ENCODE peak calls at places on chromosome 7, in seven cellular contexts. One of them, this sample, is unnamed.

GRCh38 chr7:127253289-127254162 is 785 bp upstream of the GRM8 start:
- DNase-seq in heart left ventricle: peak; percentile 46
- DNase-seq in fibroblast of lung: peak; percentile 49
- DNase-seq in lower lobe of right lung: peak; percentile 75
- DNase-seq in K562: peak; percentile 84
- DNase-seq in naive thymus-derived CD4-positive, alpha-beta T cell: peak; percentile 49
- DNase-seq in effector memory CD4-positive, alpha-beta T cell: no peak
- DNase-seq in this sample: peak; percentile 30

GRCh38 chr7:117259626-117260025 is 63.2 kb downstream of the WNT2 start:
- DNase-seq in heart left ventricle: no peak
- DNase-seq in fibroblast of lung: peak; percentile 65
- DNase-seq in lower lobe of right lung: no peak
- DNase-seq in K562: no peak
- DNase-seq in naive thymus-derived CD4-positive, alpha-beta T cell: no peak
- DNase-seq in effector memory CD4-positive, alpha-beta T cell: no peak
- DNase-seq in this sample: peak; percentile 64

GRCh38 chr7:18753972-18754610 is 258.5 kb downstream of the HDAC9 start:
- DNase-seq in heart left ventricle: no peak
- DNase-seq in fibroblast of lung: peak; percentile 99
- DNase-seq in lower lobe of right lung: no peak
- DNase-seq in K562: no peak
- DNase-seq in naive thymus-derived CD4-positive, alpha-beta T cell: no peak
- DNase-seq in effector memory CD4-positive, alpha-beta T cell: no peak
- DNase-seq in this sample: peak; percentile 99

GRCh38 chr7:27579565-27579964 is 83.1 kb downstream of the HIBADH start:
- DNase-seq in heart left ventricle: no peak
- DNase-seq in fibroblast of lung: no peak
- DNase-seq in lower lobe of right lung: no peak
- DNase-seq in K562: no peak
- DNase-seq in naive thymus-derived CD4-positive, alpha-beta T cell: no peak
- DNase-seq in effector memory CD4-positive, alpha-beta T cell: no peak
- DNase-seq in this sample: peak; percentile 4

GRCh38 chr7:32942783-32943653 is 14.2 kb upstream of the FKBP9 start:
- DNase-seq in heart left ventricle: peak; percentile 83
- DNase-seq in fibroblast of lung: peak; percentile 81
- DNase-seq in lower lobe of right lung: peak; percentile 88
- DNase-seq in K562: peak; percentile 87
- DNase-seq in naive thymus-derived CD4-positive, alpha-beta T cell: peak; percentile 59
- DNase-seq in effector memory CD4-positive, alpha-beta T cell: peak; percentile 36
- DNase-seq in this sample: peak; percentile 70

GRCh38 chr7:106283831-106284515 is 810 bp downstream of the NAMPT start:
- DNase-seq in heart left ventricle: peak; percentile 54
- DNase-seq in fibroblast of lung: peak; percentile 43
- DNase-seq in lower lobe of right lung: peak; percentile 63
- DNase-seq in K562: peak; percentile 79
- DNase-seq in naive thymus-derived CD4-positive, alpha-beta T cell: peak; percentile 47
- DNase-seq in effector memory CD4-positive, alpha-beta T cell: peak; percentile 18
- DNase-seq in this sample: peak; percentile 28

GRCh38 chr7:16078076-16078952 is 343.0 kb downstream of the CRPPA start:
- DNase-seq in heart left ventricle: peak; percentile 45
- DNase-seq in fibroblast of lung: peak; percentile 55
- DNase-seq in lower lobe of right lung: no peak
- DNase-seq in K562: peak; percentile 83
- DNase-seq in naive thymus-derived CD4-positive, alpha-beta T cell: peak; percentile 10
- DNase-seq in effector memory CD4-positive, alpha-beta T cell: no peak
- DNase-seq in this sample: peak; percentile 22

GRCh38 chr7:143884276-143884977 is 17.5 kb downstream of the TCAF1 start:
- DNase-seq in heart left ventricle: no peak
- DNase-seq in fibroblast of lung: no peak
- DNase-seq in lower lobe of right lung: no peak
- DNase-seq in K562: no peak
- DNase-seq in naive thymus-derived CD4-positive, alpha-beta T cell: no peak
- DNase-seq in effector memory CD4-positive, alpha-beta T cell: no peak
- DNase-seq in this sample: no peak

GRCh38 chr7:5222861-5223411 is 32.9 kb downstream of the WIPI2 start:
- DNase-seq in heart left ventricle: no peak
- DNase-seq in fibroblast of lung: no peak
- DNase-seq in lower lobe of right lung: peak; percentile 85
- DNase-seq in K562: no peak
- DNase-seq in naive thymus-derived CD4-positive, alpha-beta T cell: no peak
- DNase-seq in effector memory CD4-positive, alpha-beta T cell: no peak
- DNase-seq in this sample: no peak

GRCh38 chr7:5629941-5630340 is 151.5 kb downstream of the RNF216 start:
- DNase-seq in heart left ventricle: no peak
- DNase-seq in fibroblast of lung: peak; percentile 76
- DNase-seq in lower lobe of right lung: no peak
- DNase-seq in K562: no peak
- DNase-seq in naive thymus-derived CD4-positive, alpha-beta T cell: no peak
- DNase-seq in effector memory CD4-positive, alpha-beta T cell: peak; percentile 24
- DNase-seq in this sample: peak; percentile 64

GRCh38 chr7:145169908-145170307 is 334.1 kb upstream of the TPK1 start:
- DNase-seq in heart left ventricle: no peak
- DNase-seq in fibroblast of lung: no peak
- DNase-seq in lower lobe of right lung: no peak
- DNase-seq in K562: no peak
- DNase-seq in naive thymus-derived CD4-positive, alpha-beta T cell: no peak
- DNase-seq in effector memory CD4-positive, alpha-beta T cell: no peak
- DNase-seq in this sample: no peak

GRCh38 chr7:117012284-117013174 is 59.2 kb downstream of the ST7 start:
- DNase-seq in heart left ventricle: no peak
- DNase-seq in fibroblast of lung: peak; percentile 36
- DNase-seq in lower lobe of right lung: no peak
- DNase-seq in K562: peak; percentile 79
- DNase-seq in naive thymus-derived CD4-positive, alpha-beta T cell: peak; percentile 23
- DNase-seq in effector memory CD4-positive, alpha-beta T cell: no peak
- DNase-seq in this sample: no peak

GRCh38 chr7:116439856-116440549 is 59.5 kb upstream of the CAV2 start:
- DNase-seq in heart left ventricle: peak; percentile 33
- DNase-seq in fibroblast of lung: peak; percentile 51
- DNase-seq in lower lobe of right lung: no peak
- DNase-seq in K562: peak; percentile 54
- DNase-seq in naive thymus-derived CD4-positive, alpha-beta T cell: no peak
- DNase-seq in effector memory CD4-positive, alpha-beta T cell: no peak
- DNase-seq in this sample: peak; percentile 43

GRCh38 chr7:107998150-107998549 is 4.8 kb downstream of the LAMB1 start:
- DNase-seq in heart left ventricle: no peak
- DNase-seq in fibroblast of lung: peak; percentile 68
- DNase-seq in lower lobe of right lung: no peak
- DNase-seq in K562: no peak
- DNase-seq in naive thymus-derived CD4-positive, alpha-beta T cell: no peak
- DNase-seq in effector memory CD4-positive, alpha-beta T cell: no peak
- DNase-seq in this sample: peak; percentile 58

GRCh38 chr7:46035166-46035565 is 114.1 kb upstream of the IGFBP3 start:
- DNase-seq in heart left ventricle: no peak
- DNase-seq in fibroblast of lung: no peak
- DNase-seq in lower lobe of right lung: no peak
- DNase-seq in K562: no peak
- DNase-seq in naive thymus-derived CD4-positive, alpha-beta T cell: no peak
- DNase-seq in effector memory CD4-positive, alpha-beta T cell: no peak
- DNase-seq in this sample: no peak
- H3K36me3 ChIP-seq in heart left ventricle: no peaks in the 10 kb centered on the region
- H3K36me3 ChIP-seq in fibroblast of lung: no peaks in the 10 kb centered on the region
- H3K36me3 ChIP-seq in lower lobe of right lung: no peaks in the 10 kb centered on the region
- H3K36me3 ChIP-seq in K562: no peaks in the 10 kb centered on the region
- H3K36me3 ChIP-seq in naive thymus-derived CD4-positive, alpha-beta T cell: no peaks in the 10 kb centered on the region
- H3K36me3 ChIP-seq in effector memory CD4-positive, alpha-beta T cell: no peaks in the 10 kb centered on the region
- H3K36me3 ChIP-seq in this sample: no peaks in the 10 kb centered on the region

GRCh38 chr7:158929306-158929705 is 72.9 kb downstream of the DYNC2I1 start:
- DNase-seq in heart left ventricle: no peak
- DNase-seq in fibroblast of lung: no peak
- DNase-seq in lower lobe of right lung: no peak
- DNase-seq in K562: no peak
- DNase-seq in naive thymus-derived CD4-positive, alpha-beta T cell: no peak
- DNase-seq in effector memory CD4-positive, alpha-beta T cell: no peak
- DNase-seq in this sample: no peak
- H3K36me3 ChIP-seq in heart left ventricle: no peaks in the 10 kb centered on the region
- H3K36me3 ChIP-seq in fibroblast of lung: peaks cover 9% of the 10 kb centered on the region
- H3K36me3 ChIP-seq in lower lobe of right lung: peaks cover 84% of the 10 kb centered on the region
- H3K36me3 ChIP-seq in K562: peaks cover 89% of the 10 kb centered on the region
- H3K36me3 ChIP-seq in naive thymus-derived CD4-positive, alpha-beta T cell: peaks cover 60% of the 10 kb centered on the region
- H3K36me3 ChIP-seq in effector memory CD4-positive, alpha-beta T cell: peaks cover 16% of the 10 kb centered on the region
- H3K36me3 ChIP-seq in this sample: peaks cover 3% of the 10 kb centered on the region

DNA sequence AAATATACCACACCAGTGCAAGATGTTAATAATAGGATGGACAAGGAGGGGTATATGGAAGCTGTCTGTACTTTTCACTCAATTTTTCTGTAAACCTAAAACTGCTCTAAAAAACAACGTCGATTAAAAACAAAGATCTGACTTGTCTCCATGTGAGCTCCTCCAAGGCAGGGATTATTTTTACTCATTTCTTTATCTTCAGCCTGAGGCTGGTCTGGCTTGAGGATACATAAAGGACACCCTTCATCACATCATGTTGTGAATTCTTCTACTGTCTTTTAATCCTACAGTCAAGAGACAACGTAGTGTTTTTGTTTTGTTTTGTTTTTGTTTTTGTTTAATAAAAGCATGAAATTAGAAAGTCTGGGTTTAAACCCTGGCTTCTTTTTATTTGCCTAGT is 486.9 kb downstream of the PLXNA4 start:
- DNase-seq in heart left ventricle: no peak
- DNase-seq in fibroblast of lung: no peak
- DNase-seq in lower lobe of right lung: no peak
- DNase-seq in K562: no peak
- DNase-seq in naive thymus-derived CD4-positive, alpha-beta T cell: no peak
- DNase-seq in effector memory CD4-positive, alpha-beta T cell: no peak
- DNase-seq in this sample: no peak
- H3K36me3 ChIP-seq in heart left ventricle: no peaks in the 10 kb centered on the region
- H3K36me3 ChIP-seq in fibroblast of lung: no peaks in the 10 kb centered on the region
- H3K36me3 ChIP-seq in lower lobe of right lung: no peaks in the 10 kb centered on the region
- H3K36me3 ChIP-seq in K562: no peaks in the 10 kb centered on the region
- H3K36me3 ChIP-seq in naive thymus-derived CD4-positive, alpha-beta T cell: no peaks in the 10 kb centered on the region
- H3K36me3 ChIP-seq in effector memory CD4-positive, alpha-beta T cell: no peaks in the 10 kb centered on the region
- H3K36me3 ChIP-seq in this sample: no peaks in the 10 kb centered on the region

GRCh38 chr7:26190417-26190869 is 10.1 kb downstream of the HNRNPA2B1 start:
- DNase-seq in heart left ventricle: no peak
- DNase-seq in fibroblast of lung: no peak
- DNase-seq in lower lobe of right lung: no peak
- DNase-seq in K562: no peak
- DNase-seq in naive thymus-derived CD4-positive, alpha-beta T cell: no peak
- DNase-seq in effector memory CD4-positive, alpha-beta T cell: no peak
- DNase-seq in this sample: no peak

GRCh38 chr7:26189697-26190096 is 10.8 kb downstream of the HNRNPA2B1 start:
- DNase-seq in heart left ventricle: no peak
- DNase-seq in fibroblast of lung: no peak
- DNase-seq in lower lobe of right lung: no peak
- DNase-seq in K562: no peak
- DNase-seq in naive thymus-derived CD4-positive, alpha-beta T cell: no peak
- DNase-seq in effector memory CD4-positive, alpha-beta T cell: no peak
- DNase-seq in this sample: no peak

GRCh38 chr7:26187380-26188290 is 12.9 kb downstream of the HNRNPA2B1 start:
- DNase-seq in heart left ventricle: no peak
- DNase-seq in fibroblast of lung: no peak
- DNase-seq in lower lobe of right lung: no peak
- DNase-seq in K562: peak; percentile 60
- DNase-seq in naive thymus-derived CD4-positive, alpha-beta T cell: no peak
- DNase-seq in effector memory CD4-positive, alpha-beta T cell: no peak
- DNase-seq in this sample: no peak

GRCh38 chr7:26188291-26188999 is 12.1 kb downstream of the HNRNPA2B1 start:
- DNase-seq in heart left ventricle: no peak
- DNase-seq in fibroblast of lung: no peak
- DNase-seq in lower lobe of right lung: no peak
- DNase-seq in K562: no peak
- DNase-seq in naive thymus-derived CD4-positive, alpha-beta T cell: no peak
- DNase-seq in effector memory CD4-positive, alpha-beta T cell: no peak
- DNase-seq in this sample: no peak

GRCh38 chr7:26189000-26189539 is 11.5 kb downstream of the HNRNPA2B1 start:
- DNase-seq in heart left ventricle: no peak
- DNase-seq in fibroblast of lung: no peak
- DNase-seq in lower lobe of right lung: no peak
- DNase-seq in K562: no peak
- DNase-seq in naive thymus-derived CD4-positive, alpha-beta T cell: no peak
- DNase-seq in effector memory CD4-positive, alpha-beta T cell: no peak
- DNase-seq in this sample: no peak
- H3K36me3 ChIP-seq in heart left ventricle: no peaks in the 10 kb centered on the region
- H3K36me3 ChIP-seq in fibroblast of lung: peaks cover 14% of the 10 kb centered on the region
- H3K36me3 ChIP-seq in lower lobe of right lung: peaks cover 75% of the 10 kb centered on the region
- H3K36me3 ChIP-seq in K562: peaks cover 67% of the 10 kb centered on the region
- H3K36me3 ChIP-seq in naive thymus-derived CD4-positive, alpha-beta T cell: peaks cover 52% of the 10 kb centered on the region
- H3K36me3 ChIP-seq in effector memory CD4-positive, alpha-beta T cell: peaks cover 56% of the 10 kb centered on the region
- H3K36me3 ChIP-seq in this sample: peaks cover 68% of the 10 kb centered on the region

DNA sequence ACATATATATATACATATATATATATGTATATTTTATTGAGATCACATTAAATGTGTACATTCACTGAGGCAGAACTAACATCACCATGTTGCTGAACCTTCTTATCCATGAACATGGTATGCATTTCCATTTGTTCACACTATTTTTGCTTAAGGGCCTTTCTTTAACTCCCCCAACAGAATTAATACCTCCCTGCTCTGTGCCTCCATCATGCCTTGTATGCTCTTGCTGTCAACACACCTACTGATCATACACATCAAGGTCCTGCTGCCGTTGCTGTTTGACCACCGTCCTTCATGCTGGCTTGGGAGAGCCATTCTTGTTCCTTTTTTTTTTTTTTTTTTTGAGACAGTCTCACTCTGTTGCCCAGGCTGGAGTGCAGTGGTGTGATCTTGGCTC is 43.5 kb downstream of the EPHB4 start:
- DNase-seq in heart left ventricle: no peak
- DNase-seq in fibroblast of lung: no peak
- DNase-seq in lower lobe of right lung: no peak
- DNase-seq in K562: no peak
- DNase-seq in naive thymus-derived CD4-positive, alpha-beta T cell: no peak
- DNase-seq in effector memory CD4-positive, alpha-beta T cell: no peak
- DNase-seq in this sample: no peak
- H3K36me3 ChIP-seq in heart left ventricle: no peaks in the 10 kb centered on the region
- H3K36me3 ChIP-seq in fibroblast of lung: no peaks in the 10 kb centered on the region
- H3K36me3 ChIP-seq in lower lobe of right lung: no peaks in the 10 kb centered on the region
- H3K36me3 ChIP-seq in K562: no peaks in the 10 kb centered on the region
- H3K36me3 ChIP-seq in naive thymus-derived CD4-positive, alpha-beta T cell: no peaks in the 10 kb centered on the region
- H3K36me3 ChIP-seq in effector memory CD4-positive, alpha-beta T cell: no peaks in the 10 kb centered on the region
- H3K36me3 ChIP-seq in this sample: no peaks in the 10 kb centered on the region

GRCh38 chr7:99359465-99360154 is 14.9 kb upstream of the ARPC1B start:
- DNase-seq in heart left ventricle: no peak
- DNase-seq in fibroblast of lung: no peak
- DNase-seq in lower lobe of right lung: no peak
- DNase-seq in K562: no peak
- DNase-seq in naive thymus-derived CD4-positive, alpha-beta T cell: no peak
- DNase-seq in effector memory CD4-positive, alpha-beta T cell: no peak
- DNase-seq in this sample: no peak

GRCh38 chr7:99357701-99358490 is 16.6 kb upstream of the ARPC1B start:
- DNase-seq in heart left ventricle: no peak
- DNase-seq in fibroblast of lung: no peak
- DNase-seq in lower lobe of right lung: no peak
- DNase-seq in K562: no peak
- DNase-seq in naive thymus-derived CD4-positive, alpha-beta T cell: no peak
- DNase-seq in effector memory CD4-positive, alpha-beta T cell: no peak
- DNase-seq in this sample: no peak

GRCh38 chr7:99352247-99352646 is 22.3 kb upstream of the ARPC1B start:
- DNase-seq in heart left ventricle: no peak
- DNase-seq in fibroblast of lung: no peak
- DNase-seq in lower lobe of right lung: no peak
- DNase-seq in K562: no peak
- DNase-seq in naive thymus-derived CD4-positive, alpha-beta T cell: no peak
- DNase-seq in effector memory CD4-positive, alpha-beta T cell: no peak
- DNase-seq in this sample: no peak

DNA sequence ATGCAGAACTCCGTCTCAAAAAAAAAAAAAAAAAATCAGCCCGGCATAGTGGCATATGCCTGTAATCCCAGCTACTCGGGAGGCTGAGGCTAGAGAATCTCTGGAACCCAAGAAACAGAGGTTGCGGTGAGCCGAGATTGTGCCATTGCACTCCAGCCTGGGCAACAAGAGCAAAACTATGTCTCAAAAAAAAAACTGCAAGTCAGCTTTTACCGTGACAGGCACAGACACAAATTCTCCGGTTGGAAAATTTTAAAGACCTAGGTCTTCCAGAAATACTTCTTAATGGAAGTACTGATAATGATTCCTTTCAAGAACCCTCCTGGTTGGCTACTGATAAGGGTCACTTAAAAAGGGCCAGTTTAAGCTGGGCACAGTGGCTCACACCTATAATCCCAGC is 19.4 kb upstream of the ARPC1B start:
- DNase-seq in heart left ventricle: no peak
- DNase-seq in fibroblast of lung: no peak
- DNase-seq in lower lobe of right lung: no peak
- DNase-seq in K562: no peak
- DNase-seq in naive thymus-derived CD4-positive, alpha-beta T cell: no peak
- DNase-seq in effector memory CD4-positive, alpha-beta T cell: no peak
- DNase-seq in this sample: no peak
- H3K36me3 ChIP-seq in heart left ventricle: no peaks in the 10 kb centered on the region
- H3K36me3 ChIP-seq in fibroblast of lung: peaks cover 16% of the 10 kb centered on the region
- H3K36me3 ChIP-seq in lower lobe of right lung: peaks cover 99% of the 10 kb centered on the region
- H3K36me3 ChIP-seq in K562: peaks cover 72% of the 10 kb centered on the region
- H3K36me3 ChIP-seq in naive thymus-derived CD4-positive, alpha-beta T cell: peaks cover 78% of the 10 kb centered on the region
- H3K36me3 ChIP-seq in effector memory CD4-positive, alpha-beta T cell: peaks cover 74% of the 10 kb centered on the region
- H3K36me3 ChIP-seq in this sample: peaks cover 39% of the 10 kb centered on the region